ENCODE peak calls at places on chromosome 1, in six cellular contexts. Z is nephron progenitor cell, L is glutamatergic neuron, Q is lower lobe of right lung, S is fibroblast of pulmonary artery, U is WTC11. C is an unnamed sample.

GRCh38 chr1:160217466-160218165 is 12.4 kb downstream of the PEA15 start:
- DNase-seq in S (peak), Z (no peak), L (no peak), Q (no peak), U (no peak), C (no peak)

GRCh38 chr1:200992382-200993101 is 31.0 kb downstream of the KIF21B start:
- DNase-seq in Q (no peak), U (no peak), Z (no peak), L (no peak), S (no peak), C (no peak)

GRCh38 chr1:194698908-194699318 is 1512.5 kb upstream of the B3GALT2 start:
- DNase-seq in U (no peak), Z (no peak), L (no peak), S (peak), Q (no peak), C (no peak)

GRCh38 chr1:111516008-111516535 is 12.6 kb upstream of the ADORA3 start:
- DNase-seq in L (no peak), Q (no peak), S (peak), U (no peak), Z (no peak), C (no peak)

GRCh38 chr1:12177999-12178441 is 11.2 kb downstream of the TNFRSF1B start:
- DNase-seq in Z (no peak), Q (peak), U (no peak), L (no peak), S (peak), C (no peak)

GRCh38 chr1:204803607-204804006 is 67.1 kb upstream of the NFASC start:
- DNase-seq in S (no peak), Q (no peak), U (no peak), Z (no peak), L (no peak), C (no peak)

GRCh38 chr1:89757532-89757931 is 63.3 kb upstream of the LRRC8D start:
- DNase-seq in Z (peak), L (no peak), U (no peak), Q (peak), S (peak), C (no peak)

GRCh38 chr1:46522184-46522968 is 29.1 kb downstream of the KNCN start:
- DNase-seq in L (no peak), U (no peak), Q (peak), S (peak), Z (no peak), C (no peak)

GRCh38 chr1:1196431-1197187 is 9.8 kb downstream of the TNFRSF18 start:
- DNase-seq in S (no peak), L (peak), Q (peak), Z (peak), U (peak), C (no peak)

GRCh38 chr1:30883389-30884172 is 25.0 kb downstream of the SDC3 start:
- DNase-seq in L (no peak), U (no peak), Z (no peak), S (no peak), Q (no peak), C (no peak)

GRCh38 chr1:47805826-47806450 is 191.2 kb downstream of the TRABD2B start:
- DNase-seq in S (no peak), Q (no peak), L (no peak), U (no peak), Z (no peak), C (no peak)

GRCh38 chr1:29239142-29239541 is 2.8 kb downstream of the PTPRU start:
- DNase-seq in S (no peak), Q (peak), Z (peak), L (no peak), U (no peak), C (no peak)

GRCh38 chr1:84366786-84367185 is 31.5 kb upstream of the DNASE2B start:
- DNase-seq in U (no peak), S (peak), L (no peak), Q (no peak), Z (no peak), C (no peak)

GRCh38 chr1:95506736-95507404 is 272.9 kb downstream of the RWDD3 start:
- DNase-seq in Z (no peak), Q (no peak), L (no peak), S (no peak), U (no peak), C (no peak)

GRCh38 chr1:159959451-159959850 is 5.4 kb upstream of the SLAMF9 start:
- DNase-seq in Q (no peak), Z (no peak), U (no peak), S (peak), L (no peak), C (no peak)

GRCh38 chr1:187384504-187384903 is 555.8 kb downstream of the PLA2G4A start:
- DNase-seq in S (no peak), Z (no peak), U (no peak), Q (no peak), L (no peak), C (no peak)

GRCh38 chr1:183837062-183837461 is 32.1 kb downstream of the RGL1 start:
- DNase-seq in Q (no peak), Z (peak), S (no peak), U (no peak), L (no peak), C (no peak)

GRCh38 chr1:111082421-111083192 is 57.3 kb downstream of the DRAM2 start:
- DNase-seq in S (peak), Q (no peak), L (no peak), Z (no peak), U (no peak), C (no peak)

DNA sequence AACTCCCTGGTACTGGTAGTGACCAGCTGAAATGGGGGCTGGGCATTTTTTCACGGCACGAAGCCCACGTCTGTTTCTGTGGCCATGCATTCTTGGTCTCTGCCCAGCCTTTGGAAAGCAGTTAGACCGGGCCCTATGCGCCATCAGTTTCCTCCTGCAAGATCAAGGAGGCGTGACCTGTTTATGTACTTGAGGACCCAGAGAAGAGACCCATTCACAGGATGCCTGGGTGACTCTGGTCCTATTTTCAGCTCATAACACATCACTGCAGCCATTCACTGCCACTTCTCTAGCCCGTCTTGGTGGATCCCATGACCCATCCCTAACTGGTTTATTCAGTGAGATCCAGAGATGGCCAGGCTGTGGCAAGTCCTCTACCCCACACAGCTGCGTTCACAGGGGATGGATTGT is 70.4 kb downstream of the SPSB1 start:
- DNase-seq in U (no peak), L (no peak), S (no peak), Z (no peak), Q (no peak), C (no peak)
- TF ChIP-seq CTCF in U (no peak), L (no peak), S (no peak), Z (no peak), Q (no peak), C (no peak)

GRCh38 chr1:218259800-218260199 is 25.3 kb upstream of the RRP15 start:
- DNase-seq in L (no peak), S (peak), Z (peak), Q (no peak), U (no peak), C (no peak)
- TF ChIP-seq CTCF in L (peak), S (peak), Z (peak), Q (peak), U (peak), C (peak)

DNA sequence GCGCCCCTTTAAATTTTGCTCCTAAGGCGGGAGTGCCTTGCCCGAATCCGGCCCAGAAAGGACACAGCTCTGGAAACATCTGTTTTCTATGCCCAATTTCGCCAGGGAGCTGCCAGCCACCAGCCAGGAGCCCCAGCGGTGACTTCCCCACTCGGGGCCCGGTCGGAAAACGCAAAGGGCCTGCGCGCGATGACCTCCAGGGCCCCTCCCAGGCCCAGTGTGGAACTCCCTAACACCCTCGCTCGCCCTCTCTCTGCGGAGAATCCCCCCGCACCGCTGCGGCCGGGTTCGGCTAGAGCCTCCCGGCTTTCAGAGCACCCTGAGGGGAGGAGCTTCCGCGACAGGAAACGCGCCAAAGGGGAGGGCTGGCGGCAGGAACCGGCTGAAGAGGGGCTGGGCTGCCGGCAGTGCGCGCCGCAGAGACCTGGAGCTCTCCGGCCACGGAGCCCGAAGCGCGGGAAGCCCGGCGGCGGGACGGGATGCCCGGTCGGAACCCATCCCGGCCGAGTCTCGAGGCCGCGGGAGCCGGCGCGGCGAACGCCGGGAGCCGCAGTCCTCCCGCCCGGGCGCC is 505 bp downstream of the CLSPN start:
- DNase-seq in S (peak), U (peak), L (peak), Q (peak), Z (peak), C (peak)
- TF ChIP-seq CTCF in S (peak), U (no peak), L (no peak), Q (peak), Z (no peak), C (peak)

GRCh38 chr1:158084747-158085146 is 91.3 kb downstream of the KIRREL1 start:
- DNase-seq in Z (no peak), S (no peak), U (no peak), L (no peak), Q (no peak), C (no peak)
- TF ChIP-seq CTCF in Z (no peak), S (no peak), U (no peak), L (no peak), Q (no peak), C (no peak)

DNA sequence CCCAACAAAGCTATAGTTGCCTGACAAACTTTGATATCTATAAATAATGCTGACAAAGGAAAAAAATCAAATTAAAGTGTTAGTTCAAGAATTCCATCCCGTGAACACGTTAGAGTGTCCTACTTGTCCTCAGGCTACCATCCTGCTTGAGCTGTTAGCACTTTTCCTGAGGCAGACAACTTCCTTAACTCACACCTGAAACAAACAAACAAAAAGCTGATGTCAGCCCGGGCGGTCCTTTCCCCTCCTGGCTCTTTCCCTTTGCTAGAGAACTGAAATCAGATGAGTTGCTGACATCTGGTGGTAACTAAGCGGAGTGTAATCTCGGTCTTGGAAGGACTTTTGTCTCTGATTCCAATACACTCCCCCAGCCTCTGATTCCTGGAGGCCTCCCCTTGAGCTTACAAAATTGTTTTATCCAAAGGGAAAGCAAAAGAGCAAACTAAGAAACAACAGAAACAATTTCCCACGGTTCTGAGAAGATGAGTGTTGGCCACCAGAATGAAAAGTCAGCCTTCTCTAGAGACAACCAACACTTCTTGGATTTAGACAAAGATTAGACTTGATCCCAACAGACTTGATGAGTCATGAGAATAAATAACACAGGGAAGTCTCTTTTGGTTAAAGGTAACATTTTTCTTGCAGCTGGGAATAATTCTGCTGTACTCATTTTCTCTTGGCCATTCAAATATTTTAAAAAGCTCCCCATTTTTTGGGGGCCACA is 135.4 kb downstream of the PROX1 start:
- DNase-seq in Z (peak), S (peak), L (peak), Q (no peak), U (peak), C (peak)
- TF ChIP-seq CTCF in Z (peak), S (peak), L (peak), Q (peak), U (peak), C (peak)

GRCh38 chr1:191348328-191348727 is 809.9 kb upstream of the RGS18 start:
- DNase-seq in L (no peak), S (no peak), U (no peak), Q (no peak), Z (no peak), C (no peak)
- TF ChIP-seq CTCF in L (no peak), S (no peak), U (no peak), Q (no peak), Z (no peak), C (no peak)

C was measured in neural crest cell.